ENCODE peak calls at places on chromosomes 4 and X, in eight cellular contexts. C is heart left ventricle, T is omental fat pad, U is GM23338, H is astrocyte of the spinal cord, L is GM12878, P is colonic mucosa, B is AG04450. A is an unnamed sample.

GRCh38 chr4:41362647-41363383 is 106.1 kb downstream of the UCHL1 start:
- DNase-seq in B (no peak), H (no peak), P (no peak), L (no peak), U (peak), T (no peak), C (no peak), A (peak)

GRCh38 chr4:153497091-153497531 is 31.0 kb downstream of the TMEM131L start:
- DNase-seq in H (no peak), L (no peak), T (no peak), U (no peak), P (no peak), B (no peak), C (no peak), A (peak)

GRCh38 chrX:147884958-147885357 is 26.8 kb upstream of the FMR1 start:
- DNase-seq in T (no peak), U (no peak), H (no peak), L (no peak), B (no peak), P (no peak), C (no peak), A (peak)

GRCh38 chr4:37648084-37648817 is 37.9 kb downstream of the RELL1 start:
- DNase-seq in B (peak), C (no peak), L (no peak), H (peak), T (peak), P (peak), U (no peak), A (peak)

GRCh38 chr4:44120646-44121045 is 328.0 kb downstream of the KCTD8 start:
- DNase-seq in P (no peak), L (no peak), U (no peak), C (no peak), H (no peak), T (no peak), B (no peak), A (no peak)

GRCh38 chr4:173505924-173506779 is 23.9 kb downstream of the HAND2 start:
- DNase-seq in C (peak), L (peak), H (no peak), P (peak), T (no peak), U (peak), B (no peak), A (peak)

GRCh38 chr4:126558596-126558995 is 1074.2 kb upstream of the INTU start:
- DNase-seq in C (no peak), L (no peak), U (no peak), H (no peak), P (no peak), T (no peak), B (no peak), A (no peak)

GRCh38 chrX:30906726-30907125 is 17.7 kb upstream of the TAB3 start:
- DNase-seq in P (no peak), H (peak), B (no peak), C (no peak), T (no peak), U (no peak), L (no peak), A (peak)

GRCh38 chr4:7472443-7473013 is 37.8 kb upstream of the PSAPL1 start:
- DNase-seq in T (no peak), H (no peak), L (no peak), U (peak), C (no peak), B (no peak), P (no peak), A (no peak)

GRCh38 chr4:76434901-76435688 is at the start of gene SHROOM3:
- DNase-seq in B (no peak), C (no peak), T (no peak), H (peak), P (no peak), L (no peak), U (peak), A (peak)

GRCh38 chr4:145796338-145796737 is 116.4 kb downstream of the C4orf51 start:
- DNase-seq in B (no peak), C (no peak), T (no peak), H (no peak), P (no peak), U (no peak), L (no peak), A (no peak)

GRCh38 chrX:150690126-150690525 is 3.1 kb upstream of the MTMR1 start:
- DNase-seq in P (no peak), L (no peak), T (no peak), U (no peak), H (peak), B (peak), C (no peak), A (peak)

GRCh38 chr4:139958738-139959096 is 195.3 kb downstream of the MAML3 start:
- DNase-seq in C (no peak), B (no peak), T (no peak), H (no peak), U (no peak), P (no peak), L (no peak), A (peak)
- TF ChIP-seq CTCF in C (no peak), B (no peak), T (no peak), H (no peak), U (no peak), P (no peak), L (no peak), A (no peak)

GRCh38 chr4:183073838-183074145 is 25.3 kb upstream of the WWC2 start:
- DNase-seq in L (no peak), T (no peak), H (no peak), P (no peak), B (no peak), C (no peak), U (no peak), A (no peak)
- TF ChIP-seq CTCF in L (no peak), T (no peak), H (no peak), P (no peak), B (no peak), C (no peak), U (no peak), A (no peak)

DNA sequence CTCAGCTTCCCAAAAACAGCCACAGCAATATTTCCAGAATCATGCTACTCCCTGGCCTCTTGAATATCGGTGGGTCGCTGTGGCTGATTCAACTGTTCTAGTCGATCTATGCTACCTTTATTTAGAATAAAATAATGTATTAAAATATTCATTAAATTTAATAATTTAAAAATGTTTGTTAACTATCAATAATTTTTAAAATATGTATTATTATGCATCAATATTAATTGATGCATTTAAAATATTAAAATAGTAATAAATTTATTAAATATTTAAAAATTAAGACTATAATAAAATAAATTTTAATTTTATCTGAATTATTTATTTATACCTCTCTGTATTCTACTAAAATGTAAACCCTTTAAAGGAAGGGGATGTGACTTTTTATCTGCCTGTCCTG is 19.0 kb downstream of the ARSD start:
- DNase-seq in T (no peak), P (no peak), U (no peak), B (no peak), C (no peak), L (no peak), H (no peak), A (no peak)
- TF ChIP-seq CTCF in T (no peak), P (no peak), U (no peak), B (no peak), C (no peak), L (no peak), H (no peak), A (no peak)

GRCh38 chrX:154032156-154032555 is 12.5 kb upstream of the IRAK1 start:
- DNase-seq in U (no peak), C (no peak), P (no peak), B (no peak), L (no peak), H (no peak), T (no peak), A (no peak)
- TF ChIP-seq CTCF in U (no peak), C (no peak), P (no peak), B (no peak), L (no peak), H (no peak), T (no peak), A (no peak)

DNA sequence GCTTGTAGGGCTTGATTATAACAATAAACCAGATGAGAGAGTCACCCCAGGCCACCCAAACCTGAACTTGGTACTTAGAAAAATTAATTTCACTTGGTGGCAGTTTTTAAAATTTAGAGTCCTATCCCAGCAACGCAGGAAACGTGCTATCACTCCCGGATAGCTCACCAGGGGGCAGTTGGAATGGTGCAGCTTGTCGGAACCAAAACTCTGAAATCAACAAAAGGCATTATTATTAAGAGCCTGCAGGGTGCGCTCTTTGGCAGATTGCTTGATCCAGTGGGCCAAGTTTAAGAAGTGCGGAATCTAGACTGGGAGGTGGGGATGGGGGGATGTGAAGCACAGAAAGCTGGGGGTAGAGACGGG is 2.4 kb downstream of the FRAS1 start:
- DNase-seq in L (no peak), H (peak), P (peak), C (no peak), T (no peak), U (peak), B (no peak), A (peak)
- TF ChIP-seq CTCF in L (peak), H (peak), P (peak), C (no peak), T (no peak), U (peak), B (peak), A (peak)

A was measured in MCF 10A.